ENCODE peak calls at places on chromosomes 5 and 9, in eight cellular contexts. V, A, I, B, H, T, D and G are unnamed samples.

GRCh38 chr9:70220216-70220615 is 38.6 kb upstream of the SMC5 start:
- DNase-seq in H (peak; percentile 44), I (no peak), D (no peak), V (no peak), B (no peak), A (no peak), T (no peak), G (no peak)

GRCh38 chr5:142512041-142512679 is 173.7 kb downstream of the FGF1 start:
- DNase-seq in T (no peak), V (no peak), B (peak; percentile 82), H (peak; percentile 48), I (peak; percentile 43), A (no peak), D (no peak), G (peak; percentile 87)

GRCh38 chr5:116575635-116576042 is 1.0 kb upstream of the SEMA6A start:
- DNase-seq in T (no peak), H (peak; percentile 20), A (no peak), V (peak; percentile 49), D (no peak), B (no peak), I (peak; percentile 24), G (peak; percentile 3)

GRCh38 chr5:172795401-172795977 is 24.5 kb upstream of the DUSP1 start:
- DNase-seq in B (peak; percentile 97), D (peak; percentile 74), V (peak; percentile 70), H (peak; percentile 97), I (peak; percentile 97), A (peak; percentile 42), T (peak; percentile 100), G (peak; percentile 99)

GRCh38 chr5:116495786-116496185 is 78.8 kb downstream of the SEMA6A start:
- DNase-seq in B (no peak), H (no peak), T (no peak), D (no peak), I (no peak), V (no peak), A (no peak), G (no peak)

GRCh38 chr5:169302491-169303118 is 1.7 kb upstream of the SLIT3 start:
- DNase-seq in V (peak; percentile 75), D (peak; percentile 54), B (peak; percentile 69), A (peak; percentile 88), T (peak; percentile 91), I (peak; percentile 70), H (peak; percentile 85), G (peak; percentile 88)

GRCh38 chr9:135166566-135166965 is 79.1 kb downstream of the OLFM1 start:
- DNase-seq in D (no peak), B (no peak), H (no peak), I (no peak), A (no peak), T (no peak), V (no peak), G (no peak)

GRCh38 chr9:10875752-10876151 is 262.9 kb upstream of the PTPRD start:
- DNase-seq in B (peak; percentile 57), V (no peak), H (no peak), T (peak; percentile 33), I (no peak), A (no peak), D (no peak), G (peak; percentile 69)

GRCh38 chr5:174793684-174794328 is 69.4 kb downstream of the MSX2 start:
- DNase-seq in T (peak; percentile 48), I (peak; percentile 46), D (peak; percentile 40), B (peak; percentile 45), A (peak; percentile 17), V (peak; percentile 45), H (peak; percentile 83), G (peak; percentile 67)

GRCh38 chr9:37210737-37211523 is 90.6 kb downstream of the ZCCHC7 start:
- DNase-seq in B (no peak), A (no peak), D (no peak), V (no peak), H (no peak), T (no peak), I (no peak), G (no peak)

GRCh38 chr5:120531215-120531614 is 67.1 kb downstream of the PRR16 start:
- DNase-seq in T (no peak), B (no peak), I (no peak), D (no peak), A (no peak), H (no peak), V (no peak), G (no peak)

GRCh38 chr9:107090218-107090617 is 192.9 kb upstream of the RAD23B start:
- DNase-seq in T (no peak), D (no peak), V (no peak), I (no peak), A (no peak), B (no peak), H (no peak), G (no peak)

GRCh38 chr9:135884328-135885035 is 22.9 kb downstream of the CAMSAP1 start:
- DNase-seq in H (peak; percentile 72), D (no peak), I (no peak), T (peak; percentile 34), B (peak; percentile 85), A (peak; percentile 20), V (no peak), G (peak; percentile 50)

GRCh38 chr5:132070460-132071337 is 2.9 kb upstream of the CSF2 start:
- DNase-seq in H (peak; percentile 57), D (no peak), V (no peak), I (no peak), B (peak; percentile 66), A (no peak), T (peak; percentile 25), G (no peak)

GRCh38 chr9:114186793-114187289 is 31.5 kb downstream of the COL27A1 start:
- DNase-seq in B (no peak), T (no peak), A (no peak), V (no peak), H (no peak), D (no peak), I (no peak), G (no peak)

GRCh38 chr9:79693750-79694149 is 122.0 kb downstream of the TLE4 start:
- DNase-seq in B (no peak), V (no peak), H (no peak), T (no peak), A (no peak), D (no peak), I (no peak), G (no peak)

GRCh38 chr9:738209-738915 is 103.1 kb upstream of the DMRT1 start:
- DNase-seq in D (no peak), T (peak; percentile 93), I (peak; percentile 69), H (peak; percentile 97), V (no peak), A (peak; percentile 79), B (peak; percentile 97), G (peak; percentile 92)

GRCh38 chr5:132083065-132083678 is 9.6 kb downstream of the CSF2 start:
- DNase-seq in H (no peak), I (no peak), D (no peak), A (no peak), V (no peak), B (no peak), T (no peak), G (no peak)

GRCh38 chr5:88834108-88834462 is 48.9 kb downstream of the MEF2C start:
- DNase-seq in I (no peak), D (no peak), H (no peak), A (no peak), B (no peak), T (no peak), V (no peak), G (no peak)

GRCh38 chr9:2745560-2746380 is 28.5 kb downstream of the KCNV2 start:
- DNase-seq in V (no peak), T (no peak), H (no peak), A (no peak), B (no peak), I (no peak), D (no peak), G (no peak)

GRCh38 chr5:9165567-9165966 is 380.3 kb downstream of the SEMA5A start:
- DNase-seq in I (no peak), A (no peak), H (no peak), V (no peak), B (no peak), T (peak; percentile 15), D (no peak), G (no peak)

GRCh38 chr9:124947727-124948391 is 7.0 kb upstream of the GOLGA1 start:
- DNase-seq in H (no peak), B (no peak), I (no peak), A (no peak), T (no peak), D (no peak), V (no peak), G (no peak)

GRCh38 chr9:82466616-82467251 is 478.2 kb downstream of the SPATA31D1 start:
- DNase-seq in V (no peak), T (peak; percentile 77), I (peak; percentile 13), A (peak; percentile 22), B (peak; percentile 66), H (peak; percentile 18), D (no peak), G (peak; percentile 20)

GRCh38 chr9:135366104-135366503 is 113.5 kb upstream of the PPP1R26 start:
- DNase-seq in H (no peak), D (no peak), I (no peak), A (no peak), V (no peak), B (no peak), T (no peak), G (no peak)

GRCh38 chr5:143791848-143792701 is 19.9 kb upstream of the HMHB1 start:
- DNase-seq in D (no peak), H (no peak), T (no peak), A (no peak), B (no peak), V (no peak), I (no peak), G (peak; percentile 50)

GRCh38 chr9:34124923-34125322 is 1.6 kb downstream of the DCAF12 start:
- DNase-seq in A (no peak), T (peak; percentile 31), V (peak; percentile 23), H (peak; percentile 46), D (no peak), I (no peak), B (peak; percentile 43), G (peak; percentile 19)
- H3K4me3 ChIP-seq in A (peak overlapping the region; percentile 69), T (peak overlapping the region; percentile 98), V (peak overlapping the region; percentile 98), H (peak overlapping the region; percentile 96), D (peak overlapping the region; percentile 83), I (peak overlapping the region; percentile 87), B (no peak overlapping the region), G (peak overlapping the region; percentile 90)

DNA sequence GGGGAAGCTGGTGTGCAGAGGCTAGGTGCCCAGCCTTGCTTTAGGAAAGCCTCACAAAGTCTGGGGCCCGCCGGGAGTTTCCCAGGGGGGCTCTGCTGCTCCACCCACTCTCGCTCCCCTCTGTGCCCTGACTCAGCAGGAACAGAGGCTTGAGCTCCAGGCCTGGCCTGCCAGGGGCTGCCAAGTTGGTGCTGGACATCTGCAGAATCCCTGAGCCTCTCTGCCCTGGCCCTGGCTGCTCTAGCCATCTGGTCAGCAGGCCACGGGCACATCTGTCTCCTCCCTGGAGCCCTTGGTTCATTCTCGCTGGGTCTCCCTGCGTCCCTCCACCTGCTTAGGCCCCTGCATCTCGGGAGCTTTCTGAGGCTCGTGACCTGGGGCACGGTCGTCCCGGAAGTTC is 626 bp upstream of the ADAMTSL2 start:
- DNase-seq in V (no peak), A (no peak), I (peak; percentile 58), B (peak; percentile 16), D (no peak), T (peak; percentile 22), H (peak; percentile 23), G (no peak)
- H3K4me3 ChIP-seq in V (no peak overlapping the region), A (no peak overlapping the region), I (peak overlapping the region; percentile 40), B (no peak overlapping the region), D (peak overlapping the region; percentile 59), T (no peak overlapping the region), H (no peak overlapping the region), G (no peak overlapping the region)

GRCh38 chr9:92133949-92134604 is 18.9 kb upstream of the SPTLC1 start:
- DNase-seq in B (peak; percentile 85), H (peak; percentile 89), T (peak; percentile 76), D (peak; percentile 63), I (peak; percentile 78), A (peak; percentile 85), V (peak; percentile 74), G (peak; percentile 86)
- H3K4me3 ChIP-seq in B (no peak overlapping the region), H (peak overlapping the region; percentile 64), T (peak overlapping the region; percentile 3), D (peak overlapping the region; percentile 58), I (no peak overlapping the region), A (peak overlapping the region; percentile 19), V (no peak overlapping the region), G (peak overlapping the region; percentile 27)

GRCh38 chr9:76904661-76905457 is 1.1 kb downstream of the PRUNE2 start:
- DNase-seq in I (no peak), H (peak; percentile 15), A (no peak), D (no peak), T (no peak), B (peak; percentile 2), V (peak; percentile 71), G (no peak)
- H3K4me3 ChIP-seq in I (peak overlapping the region; percentile 38), H (peak overlapping the region; percentile 71), A (no peak overlapping the region), D (peak overlapping the region; percentile 66), T (peak overlapping the region; percentile 70), B (no peak overlapping the region), V (peak overlapping the region; percentile 38), G (no peak overlapping the region)